ENCODE peak calls at places on chromosomes 12 and 14, in nine cellular contexts. N is heart left ventricle, L is fibroblast of lung, I is psoas muscle, J is GM23338, X is pancreas, A is HFF-Myc, T is IMR-90, E is NB4. O is an unnamed sample.

GRCh38 chr12:54428050-54429013 is 9.3 kb upstream of the ITGA5 start:
- DNase-seq in N (no peak), L (peak), I (no peak), J (no peak), X (no peak), A (no peak), T (peak), E (peak), O (peak)

GRCh38 chr12:2547273-2548044 is 247.3 kb upstream of the FKBP4 start:
- DNase-seq in N (no peak), L (no peak), I (no peak), J (no peak), X (no peak), A (no peak), T (no peak), E (no peak), O (no peak)

GRCh38 chr14:69657961-69658360 is 46.6 kb downstream of the SUSD6 start:
- DNase-seq in N (no peak), L (peak), I (no peak), J (peak), X (peak), A (no peak), T (peak), E (no peak), O (peak)

GRCh38 chr12:128583453-128583852 is 240.3 kb downstream of the SLC15A4 start:
- DNase-seq in N (no peak), L (no peak), I (no peak), J (peak), X (no peak), A (no peak), T (no peak), E (no peak), O (no peak)

GRCh38 chr12:42957136-42957535 is 367.6 kb upstream of the PRICKLE1 start:
- DNase-seq in N (peak), L (peak), I (no peak), J (no peak), X (peak), A (no peak), T (no peak), E (no peak), O (no peak)

GRCh38 chr12:75565795-75566194 is 54.4 kb upstream of the KRR1 start:
- DNase-seq in N (no peak), L (no peak), I (no peak), J (no peak), X (no peak), A (no peak), T (no peak), E (no peak), O (no peak)

GRCh38 chr12:51086933-51087332 is 3.5 kb upstream of the CSRNP2 start:
- DNase-seq in N (no peak), L (no peak), I (no peak), J (no peak), X (no peak), A (no peak), T (no peak), E (no peak), O (no peak)

GRCh38 chr12:41709463-41710285 is 435.0 kb downstream of the GXYLT1 start:
- DNase-seq in N (no peak), L (peak), I (no peak), J (peak), X (no peak), A (no peak), T (no peak), E (no peak), O (no peak)

GRCh38 chr14:73833024-73833423 is 18.6 kb upstream of the PTGR2 start:
- DNase-seq in N (no peak), L (peak), I (no peak), J (no peak), X (no peak), A (no peak), T (no peak), E (no peak), O (peak)

GRCh38 chr14:75811862-75812505 is 150.9 kb downstream of the TTLL5 start:
- DNase-seq in N (no peak), L (no peak), I (no peak), J (peak), X (no peak), A (peak), T (no peak), E (no peak), O (no peak)

GRCh38 chr14:62077676-62078261 is 315.5 kb downstream of the SNAPC1 start:
- DNase-seq in N (no peak), L (no peak), I (no peak), J (no peak), X (no peak), A (no peak), T (no peak), E (no peak), O (no peak)

GRCh38 chr14:22656945-22657711 is 13.0 kb upstream of the OR6J1 start:
- DNase-seq in N (no peak), L (peak), I (no peak), J (no peak), X (no peak), A (no peak), T (peak), E (no peak), O (peak)

GRCh38 chr12:9364224-9365176 is 156.3 kb upstream of the PZP start:
- DNase-seq in N (no peak), L (peak), I (no peak), J (peak), X (no peak), A (no peak), T (peak), E (no peak), O (peak)

GRCh38 chr12:17357396-17357795 is 732.6 kb downstream of the RERGL start:
- DNase-seq in N (no peak), L (no peak), I (no peak), J (no peak), X (no peak), A (no peak), T (no peak), E (no peak), O (no peak)

GRCh38 chr12:48105321-48105866 is 485 bp downstream of the SENP1 start:
- DNase-seq in N (no peak), L (no peak), I (no peak), J (peak), X (no peak), A (no peak), T (peak), E (no peak), O (no peak)

GRCh38 chr12:47910486-47910885 is 5.7 kb upstream of the VDR start:
- DNase-seq in N (no peak), L (peak), I (no peak), J (no peak), X (no peak), A (no peak), T (no peak), E (no peak), O (no peak)

GRCh38 chr12:6057693-6058092 is 66.8 kb downstream of the VWF start:
- DNase-seq in N (no peak), L (no peak), I (no peak), J (peak), X (no peak), A (no peak), T (no peak), E (no peak), O (no peak)

GRCh38 chr12:14773685-14774073 is 29.6 kb downstream of the WBP11 start:
- DNase-seq in N (no peak), L (no peak), I (peak), J (peak), X (no peak), A (no peak), T (no peak), E (no peak), O (no peak)

DNA sequence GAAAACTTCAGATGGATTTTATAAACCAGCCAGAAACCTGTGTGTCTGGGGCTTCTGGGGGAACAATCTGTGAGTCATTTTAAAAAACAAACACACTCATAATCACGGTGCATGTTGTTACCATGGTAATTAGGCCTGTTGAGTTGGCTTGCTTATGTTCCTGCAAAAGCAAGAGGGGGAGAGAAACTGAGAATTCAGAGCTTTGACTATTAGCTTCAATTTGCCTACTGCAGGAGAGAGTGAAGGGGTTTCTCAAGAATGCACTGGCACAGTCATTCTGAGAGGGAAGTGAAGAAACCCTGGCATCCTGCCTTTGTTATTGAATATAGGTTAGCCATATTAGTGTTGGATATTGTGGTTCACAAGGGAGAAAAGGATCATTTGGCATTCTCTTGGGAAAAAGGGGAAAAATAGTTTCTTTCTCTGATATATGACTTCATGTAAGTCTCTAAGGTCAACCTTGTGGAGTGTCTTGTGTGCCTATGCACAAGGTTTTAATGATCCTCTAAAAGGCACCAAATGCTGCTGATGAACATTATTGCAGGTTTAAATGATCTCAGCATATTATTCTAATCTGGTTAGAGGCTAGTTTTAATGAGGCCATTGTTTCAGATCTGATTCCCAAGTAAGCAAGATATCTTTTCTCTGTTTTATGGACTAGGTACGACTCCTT is 12.9 kb downstream of the GNG2 start:
- DNase-seq in N (no peak), L (peak), I (no peak), J (no peak), X (no peak), A (peak), T (peak), E (peak), O (peak)
- H3K4me3 ChIP-seq in N (no peak), L (no peak), I (no peak), J (no peak), X (no peak), A (no peak), T (no peak), E (no peak), O (no peak)

GRCh38 chr14:99440278-99440677 is 40.4 kb downstream of the SETD3 start:
- DNase-seq in N (no peak), L (no peak), I (no peak), J (peak), X (no peak), A (no peak), T (no peak), E (no peak), O (no peak)

GRCh38 chr14:99437706-99438105 is 43.0 kb downstream of the SETD3 start:
- DNase-seq in N (no peak), L (no peak), I (no peak), J (no peak), X (no peak), A (no peak), T (no peak), E (no peak), O (no peak)

GRCh38 chr14:99441918-99442317 is 38.7 kb downstream of the SETD3 start:
- DNase-seq in N (no peak), L (no peak), I (no peak), J (no peak), X (no peak), A (no peak), T (no peak), E (no peak), O (no peak)

GRCh38 chr14:99445916-99446315 is 34.7 kb downstream of the SETD3 start:
- DNase-seq in N (no peak), L (no peak), I (no peak), J (no peak), X (no peak), A (no peak), T (no peak), E (no peak), O (no peak)

DNA sequence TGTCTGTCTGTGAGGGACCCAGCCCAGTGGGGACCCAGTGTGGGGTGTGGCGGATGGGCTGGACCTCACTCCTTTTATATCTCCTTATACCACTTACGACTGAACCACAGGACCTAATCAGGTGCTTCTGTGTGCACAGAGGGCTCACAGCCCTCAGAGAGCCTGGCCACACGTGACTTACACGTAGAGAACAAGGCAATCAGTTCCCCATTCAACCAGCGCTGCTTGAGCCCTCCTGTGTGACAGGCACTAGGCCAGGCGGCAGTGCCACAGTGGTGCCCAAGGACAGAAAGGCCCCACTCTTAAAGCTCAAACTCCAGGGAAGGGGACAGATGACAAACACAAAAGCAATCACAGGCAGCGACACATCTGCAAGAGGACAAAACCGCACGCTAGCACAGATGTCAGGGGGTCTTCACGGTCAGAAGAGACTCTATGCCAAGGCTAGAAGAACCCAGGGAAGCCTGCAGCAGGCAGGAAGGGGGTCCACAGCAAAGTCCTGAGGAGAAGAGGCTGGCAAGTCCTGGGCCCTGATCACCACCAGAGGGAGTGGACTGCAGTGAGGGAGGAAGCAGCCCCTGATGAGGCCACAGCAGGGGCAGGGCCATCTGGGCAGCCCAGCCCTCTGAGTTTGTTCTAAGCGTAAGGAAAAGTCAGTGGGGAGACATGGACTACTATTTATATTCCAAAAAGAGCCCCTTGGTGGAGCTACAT is 39.3 kb downstream of the SETD3 start:
- DNase-seq in N (no peak), L (no peak), I (no peak), J (peak), X (no peak), A (no peak), T (no peak), E (peak), O (no peak)
- TF ChIP-seq CTCF in N (no peak), L (no peak), I (no peak), J (peak), X (no peak), A (no peak), T (peak), E (peak), O (peak)

GRCh38 chr14:51867753-51868152 is 7.3 kb downstream of the GNG2 start:
- DNase-seq in N (no peak), L (peak), I (no peak), J (no peak), X (no peak), A (no peak), T (peak), E (no peak), O (no peak)

GRCh38 chr14:51869426-51870113 is 9.2 kb downstream of the GNG2 start:
- DNase-seq in N (no peak), L (no peak), I (no peak), J (no peak), X (no peak), A (no peak), T (no peak), E (no peak), O (no peak)

GRCh38 chr14:51868405-51868804 is 8.0 kb downstream of the GNG2 start:
- DNase-seq in N (no peak), L (no peak), I (no peak), J (no peak), X (no peak), A (no peak), T (no peak), E (no peak), O (no peak)

GRCh38 chr14:51862839-51863235 is 2.4 kb downstream of the GNG2 start:
- DNase-seq in N (no peak), L (no peak), I (no peak), J (no peak), X (no peak), A (no peak), T (peak), E (no peak), O (no peak)

GRCh38 chr14:51865953-51866747 is 5.7 kb downstream of the GNG2 start:
- DNase-seq in N (no peak), L (no peak), I (no peak), J (peak), X (no peak), A (no peak), T (no peak), E (no peak), O (no peak)
- H3K4me3 ChIP-seq in N (no peak), L (no peak), I (no peak), J (no peak), X (no peak), A (no peak), T (no peak), E (no peak), O (no peak)

DNA sequence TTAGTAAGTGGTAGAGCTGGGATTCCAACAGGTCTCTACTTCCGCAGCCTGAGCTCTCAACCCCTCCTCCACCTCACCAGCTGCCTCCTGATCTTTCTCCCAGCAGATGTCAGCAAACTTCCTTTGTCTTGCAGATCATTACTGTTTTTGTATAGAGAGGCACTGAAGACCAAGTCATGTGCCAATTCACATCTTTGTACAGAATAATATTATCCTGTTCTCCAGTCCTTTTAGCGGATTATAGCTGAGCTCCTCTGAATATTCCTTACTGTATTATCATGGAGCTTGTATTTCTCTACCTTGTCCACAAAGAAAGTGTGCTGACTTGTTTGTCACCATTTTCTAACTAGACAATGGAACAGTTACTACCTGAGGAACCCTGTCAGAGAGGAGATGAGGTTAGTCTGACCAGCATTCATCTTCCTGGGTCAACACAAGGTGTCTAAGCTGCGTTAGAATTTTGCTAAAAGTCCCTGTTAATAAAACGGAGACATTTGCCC is 142.3 kb upstream of the ARHGAP5 start:
- DNase-seq in N (peak), L (peak), I (no peak), J (peak), X (no peak), A (no peak), T (peak), E (peak), O (peak)
- TF ChIP-seq CTCF in N (peak), L (peak), I (peak), J (no peak), X (no peak), A (peak), T (peak), E (peak), O (peak)

GRCh38 chr12:65925626-65926025 is 101.3 kb downstream of the HMGA2 start:
- DNase-seq in N (no peak), L (no peak), I (no peak), J (no peak), X (no peak), A (no peak), T (no peak), E (peak), O (no peak)
- H3K4me3 ChIP-seq in N (no peak), L (no peak), I (no peak), J (peak), X (no peak), A (no peak), T (no peak), E (no peak), O (no peak)

GRCh38 chr12:102232446-102232845 is 34.8 kb upstream of the PMCH start:
- DNase-seq in N (peak), L (peak), I (no peak), J (no peak), X (no peak), A (peak), T (peak), E (no peak), O (peak)

GRCh38 chr12:102234599-102234998 is 37.0 kb upstream of the PMCH start:
- DNase-seq in N (no peak), L (no peak), I (no peak), J (no peak), X (no peak), A (no peak), T (no peak), E (no peak), O (no peak)
- TF ChIP-seq CTCF in N (peak), L (no peak), I (no peak), J (no peak), X (no peak), A (no peak), T (no peak), E (no peak), O (no peak)

GRCh38 chr12:40577834-40578233 is 114.4 kb upstream of the CNTN1 start:
- DNase-seq in N (no peak), L (no peak), I (no peak), J (no peak), X (no peak), A (no peak), T (no peak), E (no peak), O (no peak)
- H3K4me3 ChIP-seq in N (no peak), L (no peak), I (no peak), J (no peak), X (no peak), A (no peak), T (no peak), E (no peak), O (no peak)

DNA sequence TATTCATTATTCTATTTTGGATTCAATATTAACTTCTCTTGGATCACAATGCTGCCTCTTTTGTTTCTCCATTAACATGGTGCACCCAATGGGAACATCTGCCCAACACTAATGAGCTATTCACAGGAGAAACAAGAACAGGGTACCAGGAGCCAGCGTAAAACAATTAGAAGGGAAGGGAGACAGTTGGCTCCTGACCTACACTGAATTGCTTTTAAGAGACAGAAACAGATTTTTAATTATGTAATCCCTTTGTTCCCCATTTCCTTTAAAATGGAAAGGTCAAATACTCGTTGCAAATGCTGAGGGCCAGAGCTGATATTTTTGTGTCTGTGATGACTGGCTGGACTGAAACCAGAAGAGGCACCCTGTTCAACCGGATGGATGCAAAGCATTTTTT is 108.3 kb downstream of the SEC23A start:
- DNase-seq in N (no peak), L (no peak), I (no peak), J (no peak), X (no peak), A (no peak), T (no peak), E (no peak), O (no peak)
- TF ChIP-seq CTCF in N (no peak), L (no peak), I (no peak), J (no peak), X (no peak), A (no peak), T (no peak), E (no peak), O (no peak)

O was measured in astrocyte of the spinal cord.